ENCODE peak calls at places on chromosome 4, in five cellular contexts. Q, V, U, S and N are unnamed samples.

GRCh38 chr4:116702949-116703348 is 382.4 kb downstream of the TRAM1L1 start:
- DNase-seq in Q (no peak), V (no peak), U (no peak), S (no peak), N (no peak)

GRCh38 chr4:10157478-10158354 is 41.1 kb upstream of the WDR1 start:
- DNase-seq in Q (no peak), V (peak), U (peak), S (peak), N (no peak)

GRCh38 chr4:150216725-150217124 is 138.5 kb downstream of the DCLK2 start:
- DNase-seq in Q (no peak), V (no peak), U (no peak), S (no peak), N (peak)

GRCh38 chr4:100417565-100417964 is 100.3 kb downstream of the EMCN start:
- DNase-seq in Q (no peak), V (no peak), U (no peak), S (no peak), N (no peak)

GRCh38 chr4:113446019-113446418 is 315.5 kb downstream of the CAMK2D start:
- DNase-seq in Q (no peak), V (no peak), U (no peak), S (no peak), N (no peak)

GRCh38 chr4:144504853-144505252 is 141.1 kb upstream of the HHIP start:
- DNase-seq in Q (no peak), V (no peak), U (no peak), S (no peak), N (no peak)

GRCh38 chr4:185249105-185249504 is 39.7 kb downstream of the SNX25 start:
- DNase-seq in Q (no peak), V (no peak), U (no peak), S (no peak), N (no peak)

GRCh38 chr4:37241646-37242045 is 2.9 kb upstream of the NWD2 start:
- DNase-seq in Q (no peak), V (no peak), U (no peak), S (no peak), N (no peak)

GRCh38 chr4:686371-687040 is 2.4 kb downstream of the SLC49A3 start:
- DNase-seq in Q (no peak), V (no peak), U (no peak), S (no peak), N (no peak)

GRCh38 chr4:17447675-17448298 is 64.1 kb downstream of the QDPR start:
- DNase-seq in Q (no peak), V (peak), U (peak), S (no peak), N (peak)

GRCh38 chr4:140094701-140095420 is 59.1 kb downstream of the MAML3 start:
- DNase-seq in Q (peak), V (no peak), U (peak), S (no peak), N (peak)

GRCh38 chr4:38788327-38788726 is 5.5 kb upstream of the TLR10 start:
- DNase-seq in Q (no peak), V (no peak), U (no peak), S (no peak), N (no peak)

GRCh38 chr4:176034498-176034897 is 31.1 kb upstream of the WDR17 start:
- DNase-seq in Q (no peak), V (no peak), U (peak), S (no peak), N (no peak)

GRCh38 chr4:168397611-168398169 is 79.1 kb upstream of the DDX60 start:
- DNase-seq in Q (no peak), V (no peak), U (no peak), S (no peak), N (no peak)

GRCh38 chr4:101441446-101441845 is 94.1 kb upstream of the PPP3CA start:
- DNase-seq in Q (no peak), V (no peak), U (no peak), S (no peak), N (no peak)

GRCh38 chr4:46886711-46887110 is 22.3 kb downstream of the COX7B2 start:
- DNase-seq in Q (no peak), V (peak), U (no peak), S (no peak), N (no peak)

GRCh38 chr4:94642561-94642866 is 115.2 kb upstream of the BMPR1B start:
- DNase-seq in Q (no peak), V (no peak), U (no peak), S (no peak), N (no peak)

GRCh38 chr4:61427818-61428495 is 227.8 kb downstream of the ADGRL3 start:
- DNase-seq in Q (no peak), V (no peak), U (no peak), S (no peak), N (no peak)

GRCh38 chr4:83489711-83490326 is 4.9 kb upstream of the ABRAXAS1 start:
- DNase-seq in Q (no peak), V (no peak), U (no peak), S (no peak), N (no peak)

GRCh38 chr4:185235480-185236154 is 26.2 kb downstream of the SNX25 start:
- DNase-seq in Q (no peak), V (peak), U (no peak), S (no peak), N (no peak)

GRCh38 chr4:3721627-3722026 is 44.6 kb upstream of the ADRA2C start:
- DNase-seq in Q (no peak), V (no peak), U (no peak), S (no peak), N (peak)

GRCh38 chr4:183504930-183505555 is at the start of gene ING2:
- DNase-seq in Q (no peak), V (peak), U (no peak), S (peak), N (peak)

GRCh38 chr4:9384126-9384525 is 21.2 kb downstream of the USP17L30 start:
- DNase-seq in Q (no peak), V (no peak), U (no peak), S (no peak), N (no peak)

GRCh38 chr4:147617841-147618421 is 734 bp downstream of the TMEM184C start:
- DNase-seq in Q (no peak), V (no peak), U (no peak), S (no peak), N (no peak)

GRCh38 chr4:46878641-46879040 is 30.4 kb downstream of the COX7B2 start:
- DNase-seq in Q (no peak), V (no peak), U (no peak), S (no peak), N (no peak)

GRCh38 chr4:118923891-118924290 is 35.2 kb downstream of the SYNPO2 start:
- DNase-seq in Q (no peak), V (no peak), U (no peak), S (no peak), N (no peak)

GRCh38 chr4:118931791-118932190 is 43.1 kb downstream of the SYNPO2 start:
- DNase-seq in Q (no peak), V (no peak), U (no peak), S (no peak), N (no peak)

GRCh38 chr4:118927976-118928375 is 39.3 kb downstream of the SYNPO2 start:
- DNase-seq in Q (no peak), V (no peak), U (no peak), S (peak), N (peak)
- H3K27ac ChIP-seq in Q (no peak), V (no peak), U (no peak), S (no peak), N (no peak)

DNA sequence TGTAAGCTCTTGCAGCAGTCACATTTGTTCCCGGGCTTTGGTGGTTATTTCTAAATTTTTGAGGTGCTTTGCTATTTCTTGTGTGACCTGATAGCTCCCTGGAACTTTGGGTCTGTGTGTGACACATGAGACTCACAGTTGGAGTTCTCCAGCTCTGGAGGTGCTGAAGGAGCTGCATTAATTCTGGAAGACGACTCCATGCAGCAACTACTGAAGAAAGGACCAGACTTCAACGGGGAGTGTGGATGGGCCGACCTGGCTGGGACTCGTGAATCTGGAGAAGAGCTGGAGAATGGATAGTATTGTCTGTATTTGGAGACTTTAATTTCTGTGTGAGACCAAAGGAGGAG is 1.5 kb downstream of the MRFAP1 start:
- DNase-seq in Q (no peak), V (peak), U (no peak), S (no peak), N (no peak)
- H3K27ac ChIP-seq in Q (no peak), V (peak), U (peak), S (peak), N (peak)

DNA sequence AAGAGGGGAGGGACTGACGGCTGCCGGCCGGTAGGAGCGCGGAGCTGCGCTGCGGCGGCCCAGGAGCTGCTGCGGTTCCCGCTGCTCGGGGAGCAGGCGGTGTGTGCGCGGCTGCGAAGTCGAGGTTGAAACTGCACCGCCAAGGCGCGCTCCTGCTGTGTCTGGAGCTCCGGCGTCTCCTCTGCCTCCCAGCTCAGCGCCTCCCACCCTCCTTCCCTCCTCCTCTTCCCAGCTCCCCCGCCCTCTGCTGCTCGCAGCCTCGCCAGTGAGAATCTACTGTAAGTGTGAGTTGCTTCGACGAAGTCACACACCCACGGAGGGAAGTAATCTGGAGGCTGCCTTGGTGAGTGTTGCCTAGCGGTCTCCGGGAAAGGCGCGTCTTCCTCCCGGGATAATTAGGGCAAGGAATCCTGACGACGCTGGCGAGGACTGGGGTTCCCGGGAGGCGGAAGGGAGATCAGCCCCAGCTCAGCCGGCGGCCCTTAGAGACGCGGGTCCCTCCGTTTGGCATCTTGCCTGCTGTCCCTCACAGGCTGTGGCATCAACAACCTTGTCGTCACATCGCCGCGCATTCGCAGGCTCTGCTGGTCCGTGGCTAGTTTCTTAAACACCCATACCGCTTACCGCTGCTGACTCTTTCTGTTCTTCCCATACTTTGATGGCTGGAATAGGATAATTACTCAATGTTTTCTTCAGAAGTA is at the start of gene EPHA5:
- DNase-seq in Q (peak), V (peak), U (no peak), S (peak), N (peak)
- H3K27ac ChIP-seq in Q (peak), V (peak), U (no peak), S (peak), N (no peak)

GRCh38 chr4:89835413-89835812 is 1.5 kb downstream of the SNCA start:
- DNase-seq in Q (no peak), V (no peak), U (no peak), S (no peak), N (peak)

GRCh38 chr4:89834486-89835209 is 2.3 kb downstream of the SNCA start:
- DNase-seq in Q (no peak), V (no peak), U (no peak), S (no peak), N (no peak)

DNA sequence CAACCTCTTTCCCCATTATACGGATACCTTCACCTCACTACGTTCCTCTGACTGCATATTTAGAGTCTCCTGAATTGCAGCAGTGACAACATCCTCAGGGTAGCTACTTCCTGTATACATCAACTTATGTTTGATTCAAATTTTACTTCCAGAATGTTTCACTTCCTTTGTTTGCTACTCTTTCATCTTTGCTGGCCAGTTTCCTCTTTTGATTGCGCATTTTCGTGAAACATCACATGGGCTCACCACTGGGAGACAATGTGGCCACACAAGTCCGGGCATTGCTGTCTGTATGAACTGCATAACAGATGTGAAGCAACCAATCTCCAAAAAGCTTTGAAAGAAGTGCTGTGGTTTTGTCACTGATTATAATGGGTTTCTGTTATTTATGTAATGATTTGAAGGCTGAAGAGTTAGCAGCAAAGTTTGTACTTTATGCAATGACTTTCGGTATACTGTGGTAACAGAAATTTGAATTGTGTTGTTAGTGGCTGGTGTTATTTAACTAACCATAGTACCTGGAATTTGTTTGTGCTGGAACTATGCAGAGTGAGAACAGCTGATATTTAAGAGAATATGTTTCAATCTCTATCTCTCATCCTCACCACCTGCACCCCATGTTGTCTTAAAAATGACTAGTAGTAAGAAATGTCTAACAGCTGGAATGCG is 7.4 kb downstream of the SNCA start:
- DNase-seq in Q (peak), V (no peak), U (peak), S (no peak), N (peak)
- H3K27ac ChIP-seq in Q (peak), V (no peak), U (no peak), S (no peak), N (peak)

DNA sequence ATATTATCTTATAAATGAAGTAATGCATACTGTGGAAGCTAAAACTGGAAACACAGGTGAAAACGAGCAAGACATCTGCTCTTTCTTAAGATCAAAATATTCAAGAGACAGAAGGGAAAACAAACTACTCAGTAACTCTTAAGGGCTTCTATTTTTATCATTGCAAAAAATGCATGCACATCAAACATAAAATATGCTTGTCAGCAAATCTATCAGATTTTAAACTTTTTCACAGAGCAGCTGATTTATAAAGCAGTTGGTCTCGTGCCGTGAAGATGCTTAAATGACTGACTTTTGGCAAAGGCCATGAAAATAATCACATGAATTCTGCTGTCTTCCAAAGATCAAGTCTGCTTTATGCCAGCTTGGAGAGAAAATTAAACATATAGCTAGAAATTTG is 482.1 kb upstream of the HS3ST1 start:
- DNase-seq in Q (no peak), V (no peak), U (no peak), S (no peak), N (no peak)
- H3K27ac ChIP-seq in Q (no peak), V (no peak), U (no peak), S (no peak), N (no peak)

GRCh38 chr4:158776106-158776505 is 7.3 kb downstream of the FNIP2 start:
- DNase-seq in Q (no peak), V (no peak), U (no peak), S (no peak), N (no peak)
- H3K27ac ChIP-seq in Q (peak), V (peak), U (no peak), S (no peak), N (peak)

DNA sequence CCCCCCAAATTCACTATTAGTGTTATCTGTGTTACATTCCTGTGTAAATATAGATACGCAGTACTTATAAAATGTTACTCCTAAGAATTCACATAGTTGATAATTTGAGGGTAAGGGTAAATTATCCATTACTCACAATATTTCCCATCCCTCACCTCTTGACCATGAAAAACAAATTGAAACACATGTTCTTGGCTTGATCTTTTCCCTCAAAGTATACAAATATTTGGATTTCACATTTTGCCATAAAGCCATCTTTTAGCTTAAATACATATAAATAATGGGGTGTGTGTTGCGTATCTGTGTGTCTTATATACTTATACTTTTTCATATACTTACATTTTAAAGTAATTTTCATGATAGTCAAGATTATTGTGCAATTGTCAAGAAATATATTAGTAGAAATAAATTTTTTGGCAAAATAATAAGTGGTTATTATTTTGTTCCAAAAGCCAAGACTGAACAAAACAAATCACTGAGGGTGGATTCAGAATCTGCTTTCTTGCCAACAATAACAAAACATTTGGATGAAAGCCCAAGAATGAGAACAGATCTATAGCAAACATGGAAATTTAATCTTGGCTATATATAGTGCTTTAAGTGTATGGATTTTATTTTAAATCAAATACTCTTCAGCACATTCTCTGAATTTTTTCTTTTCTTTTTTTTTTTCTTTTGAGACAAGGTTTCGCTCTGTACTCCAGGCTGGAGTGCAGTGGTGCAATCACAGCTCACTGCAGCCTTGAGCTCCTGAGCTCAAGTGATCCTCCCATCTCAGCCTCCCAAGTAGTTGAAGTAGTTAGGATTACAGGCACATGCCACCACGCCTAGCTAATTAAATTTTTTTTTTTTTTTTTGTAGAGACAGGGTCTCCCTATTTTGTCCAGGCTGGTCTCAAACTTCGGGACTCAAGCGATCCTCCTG is 48.5 kb upstream of the PRSS48 start:
- DNase-seq in Q (no peak), V (peak), U (no peak), S (no peak), N (no peak)
- H3K27ac ChIP-seq in Q (peak), V (peak), U (no peak), S (peak), N (peak)